ENCODE peak calls at places on chromosomes 1 and 21, in four cellular contexts. U is breast epithelium; G is cardiac septum; Z is effector memory CD8-positive, alpha-beta T cell. A is an unnamed sample.

GRCh38 chr1:112698366-112699310 is 8.3 kb downstream of the RHOC start:
- DNase-seq in Z (no peak), G (no peak), U (peak), A (peak)

GRCh38 chr1:193260056-193260750 is 73.8 kb upstream of the B3GALT2 start:
- DNase-seq in U (no peak), G (no peak), Z (no peak), A (no peak)

GRCh38 chr1:230752407-230752806 is 5.2 kb downstream of the CAPN9 start:
- DNase-seq in U (peak), Z (no peak), G (no peak), A (no peak)

GRCh38 chr1:108913105-108913948 is 36.5 kb downstream of the GPSM2 start:
- DNase-seq in U (no peak), G (no peak), Z (no peak), A (no peak)

GRCh38 chr1:99441234-99442095 is 177.2 kb downstream of the PLPPR4 start:
- DNase-seq in G (no peak), Z (no peak), U (no peak), A (no peak)

GRCh38 chr1:16631248-16632043 is 18.1 kb upstream of the NBPF1 start:
- DNase-seq in G (peak), Z (no peak), U (peak), A (peak)

GRCh38 chr1:221576268-221576667 is 165.6 kb downstream of the DUSP10 start:
- DNase-seq in G (no peak), Z (no peak), U (no peak), A (no peak)

GRCh38 chr1:24765308-24765988 is 20.2 kb downstream of the CLIC4 start:
- DNase-seq in U (no peak), G (no peak), Z (no peak), A (no peak)

GRCh38 chr1:50213505-50213904 is 104.8 kb downstream of the ELAVL4 start:
- DNase-seq in U (no peak), G (no peak), Z (no peak), A (no peak)

GRCh38 chr1:58546520-58547308 is at the start of gene OMA1:
- DNase-seq in G (peak), Z (peak), U (peak), A (peak)

GRCh38 chr1:170200665-170201397 is 55.1 kb downstream of the NTMT2 start:
- DNase-seq in U (no peak), Z (no peak), G (no peak), A (no peak)

GRCh38 chr1:18384477-18384876 is 96.3 kb upstream of the KLHDC7A start:
- DNase-seq in G (no peak), U (no peak), Z (no peak), A (no peak)

GRCh38 chr1:37474697-37475379 is 458 bp downstream of the ZC3H12A start:
- DNase-seq in U (peak), G (no peak), Z (peak), A (peak)

GRCh38 chr1:167518331-167518700 is at the start of gene CD247:
- DNase-seq in G (no peak), Z (peak), U (no peak), A (no peak)

GRCh38 chr1:158357441-158357840 is 3.7 kb downstream of the CD1E start:
- DNase-seq in Z (no peak), G (no peak), U (no peak), A (no peak)

GRCh38 chr21:29083306-29083705 is 9.9 kb upstream of the CCT8 start:
- DNase-seq in G (no peak), U (no peak), Z (no peak), A (no peak)

GRCh38 chr1:57576750-57577149 is 152.9 kb upstream of the DAB1 start:
- DNase-seq in Z (no peak), G (no peak), U (no peak), A (no peak)

GRCh38 chr1:26524181-26524580 is 5.4 kb upstream of the RPS6KA1 start:
- DNase-seq in G (no peak), U (no peak), Z (no peak), A (no peak)

A was measured in sciatic nerve.